ENCODE peak calls at places on chromosomes 4 and X, in five cellular contexts. One of them, this sample, is unnamed.

GRCh38 chr4:75025432-75025831 is 92.5 kb downstream of the PARM1 start:
- DNase-seq in AG04450: no peak
- DNase-seq in activated CD4-positive, alpha-beta memory T cell treated with anti-CD3 and anti-CD28 coated beads, Interleukin-2, amount 10 ng/mL, durations not matched to agents 7 days and 5 days: no peak
- DNase-seq in EH: no peak
- DNase-seq in HEK293T: no peak
- DNase-seq in this sample: no peak

GRCh38 chr4:86497980-86498379 is 96.1 kb upstream of the PTPN13 start:
- DNase-seq in activated CD4-positive, alpha-beta memory T cell treated with anti-CD3 and anti-CD28 coated beads, Interleukin-2, amount 10 ng/mL, durations not matched to agents 7 days and 5 days: no peak
- DNase-seq in AG04450: no peak
- DNase-seq in HEK293T: no peak
- DNase-seq in EH: peak
- DNase-seq in this sample: no peak

GRCh38 chr4:39754309-39754708 is 56.4 kb downstream of the UBE2K start:
- DNase-seq in EH: no peak
- DNase-seq in HEK293T: no peak
- DNase-seq in activated CD4-positive, alpha-beta memory T cell treated with anti-CD3 and anti-CD28 coated beads, Interleukin-2, amount 10 ng/mL, durations not matched to agents 7 days and 5 days: no peak
- DNase-seq in AG04450: no peak
- DNase-seq in this sample: no peak

GRCh38 chr4:183110244-183110643 is 11.2 kb downstream of the WWC2 start:
- DNase-seq in activated CD4-positive, alpha-beta memory T cell treated with anti-CD3 and anti-CD28 coated beads, Interleukin-2, amount 10 ng/mL, durations not matched to agents 7 days and 5 days: no peak
- DNase-seq in EH: no peak
- DNase-seq in HEK293T: no peak
- DNase-seq in AG04450: no peak
- DNase-seq in this sample: no peak

GRCh38 chr4:114116861-114117260 is 137.4 kb upstream of the ARSJ start:
- DNase-seq in EH: no peak
- DNase-seq in activated CD4-positive, alpha-beta memory T cell treated with anti-CD3 and anti-CD28 coated beads, Interleukin-2, amount 10 ng/mL, durations not matched to agents 7 days and 5 days: no peak
- DNase-seq in AG04450: no peak
- DNase-seq in HEK293T: no peak
- DNase-seq in this sample: no peak

GRCh38 chr4:97498875-97499274 is 644.4 kb downstream of the STPG2 start:
- DNase-seq in AG04450: no peak
- DNase-seq in activated CD4-positive, alpha-beta memory T cell treated with anti-CD3 and anti-CD28 coated beads, Interleukin-2, amount 10 ng/mL, durations not matched to agents 7 days and 5 days: no peak
- DNase-seq in EH: no peak
- DNase-seq in HEK293T: no peak
- DNase-seq in this sample: no peak

GRCh38 chrX:443676-444210 is 57.0 kb upstream of the PPP2R3B start:
- DNase-seq in activated CD4-positive, alpha-beta memory T cell treated with anti-CD3 and anti-CD28 coated beads, Interleukin-2, amount 10 ng/mL, durations not matched to agents 7 days and 5 days: no peak
- DNase-seq in HEK293T: no peak
- DNase-seq in EH: peak
- DNase-seq in AG04450: no peak
- DNase-seq in this sample: peak

GRCh38 chr4:10273030-10273429 is 156.4 kb upstream of the WDR1 start:
- DNase-seq in activated CD4-positive, alpha-beta memory T cell treated with anti-CD3 and anti-CD28 coated beads, Interleukin-2, amount 10 ng/mL, durations not matched to agents 7 days and 5 days: no peak
- DNase-seq in HEK293T: no peak
- DNase-seq in EH: peak
- DNase-seq in AG04450: no peak
- DNase-seq in this sample: no peak

GRCh38 chr4:7128651-7129050 is 60.8 kb upstream of the GRPEL1 start:
- DNase-seq in AG04450: no peak
- DNase-seq in HEK293T: no peak
- DNase-seq in activated CD4-positive, alpha-beta memory T cell treated with anti-CD3 and anti-CD28 coated beads, Interleukin-2, amount 10 ng/mL, durations not matched to agents 7 days and 5 days: no peak
- DNase-seq in EH: no peak
- DNase-seq in this sample: no peak

GRCh38 chr4:113541933-113542332 is 219.6 kb downstream of the CAMK2D start:
- DNase-seq in EH: peak
- DNase-seq in HEK293T: no peak
- DNase-seq in AG04450: no peak
- DNase-seq in activated CD4-positive, alpha-beta memory T cell treated with anti-CD3 and anti-CD28 coated beads, Interleukin-2, amount 10 ng/mL, durations not matched to agents 7 days and 5 days: no peak
- DNase-seq in this sample: no peak

GRCh38 chr4:182897601-182898478 is 19.3 kb downstream of the DCTD start:
- DNase-seq in HEK293T: no peak
- DNase-seq in AG04450: no peak
- DNase-seq in EH: no peak
- DNase-seq in activated CD4-positive, alpha-beta memory T cell treated with anti-CD3 and anti-CD28 coated beads, Interleukin-2, amount 10 ng/mL, durations not matched to agents 7 days and 5 days: no peak
- DNase-seq in this sample: no peak

GRCh38 chrX:1661048-1661921 is 46.4 kb downstream of the ASMT start:
- DNase-seq in activated CD4-positive, alpha-beta memory T cell treated with anti-CD3 and anti-CD28 coated beads, Interleukin-2, amount 10 ng/mL, durations not matched to agents 7 days and 5 days: peak
- DNase-seq in AG04450: no peak
- DNase-seq in HEK293T: peak
- DNase-seq in EH: no peak
- DNase-seq in this sample: no peak

GRCh38 chrX:111133389-111133788 is 37.4 kb downstream of the PAK3 start:
- DNase-seq in activated CD4-positive, alpha-beta memory T cell treated with anti-CD3 and anti-CD28 coated beads, Interleukin-2, amount 10 ng/mL, durations not matched to agents 7 days and 5 days: no peak
- DNase-seq in HEK293T: no peak
- DNase-seq in AG04450: no peak
- DNase-seq in EH: no peak
- DNase-seq in this sample: no peak

GRCh38 chr4:21699437-21699836 is 249.1 kb downstream of the KCNIP4 start:
- DNase-seq in HEK293T: no peak
- DNase-seq in activated CD4-positive, alpha-beta memory T cell treated with anti-CD3 and anti-CD28 coated beads, Interleukin-2, amount 10 ng/mL, durations not matched to agents 7 days and 5 days: no peak
- DNase-seq in EH: no peak
- DNase-seq in AG04450: no peak
- DNase-seq in this sample: no peak

GRCh38 chr4:704198-704891 is 1.3 kb upstream of the PCGF3 start:
- DNase-seq in HEK293T: no peak
- DNase-seq in activated CD4-positive, alpha-beta memory T cell treated with anti-CD3 and anti-CD28 coated beads, Interleukin-2, amount 10 ng/mL, durations not matched to agents 7 days and 5 days: no peak
- DNase-seq in AG04450: no peak
- DNase-seq in EH: no peak
- DNase-seq in this sample: no peak